ENCODE peak calls at places on chromosome 19, in seven cellular contexts. One of them, this sample, is unnamed.

GRCh38 chr19:10135551-10136334 is 16.0 kb upstream of the EIF3G start:
- DNase-seq in BJ: no peak
- DNase-seq in hepatocyte: no peak
- DNase-seq in psoas muscle: no peak
- DNase-seq in CD8-positive, alpha-beta T cell: no peak
- DNase-seq in HFF-Myc: no peak
- DNase-seq in GM20000: no peak
- DNase-seq in this sample: peak; percentile 10

GRCh38 chr19:1648156-1648925 is 4.1 kb downstream of the TCF3 start:
- DNase-seq in HFF-Myc: no peak
- DNase-seq in psoas muscle: no peak
- DNase-seq in hepatocyte: no peak
- DNase-seq in BJ: no peak
- DNase-seq in CD8-positive, alpha-beta T cell: no peak
- DNase-seq in GM20000: peak; percentile 90
- DNase-seq in this sample: no peak

GRCh38 chr19:35265126-35265995 is 3.4 kb upstream of the USF2 start:
- DNase-seq in psoas muscle: peak; percentile 68
- DNase-seq in HFF-Myc: no peak
- DNase-seq in CD8-positive, alpha-beta T cell: no peak
- DNase-seq in BJ: no peak
- DNase-seq in hepatocyte: no peak
- DNase-seq in GM20000: no peak
- DNase-seq in this sample: no peak

GRCh38 chr19:58291943-58292342 is 13.2 kb downstream of the ZNF8 start:
- DNase-seq in HFF-Myc: no peak
- DNase-seq in psoas muscle: no peak
- DNase-seq in GM20000: no peak
- DNase-seq in CD8-positive, alpha-beta T cell: no peak
- DNase-seq in hepatocyte: no peak
- DNase-seq in BJ: no peak
- DNase-seq in this sample: no peak

GRCh38 chr19:58145849-58146248 is 4.7 kb downstream of the ZNF329 start:
- DNase-seq in psoas muscle: no peak
- DNase-seq in BJ: no peak
- DNase-seq in hepatocyte: no peak
- DNase-seq in GM20000: no peak
- DNase-seq in HFF-Myc: no peak
- DNase-seq in CD8-positive, alpha-beta T cell: no peak
- DNase-seq in this sample: no peak

GRCh38 chr19:46849610-46850009 is 1.0 kb downstream of the AP2S1 start:
- DNase-seq in hepatocyte: no peak
- DNase-seq in psoas muscle: no peak
- DNase-seq in BJ: no peak
- DNase-seq in GM20000: no peak
- DNase-seq in HFF-Myc: no peak
- DNase-seq in CD8-positive, alpha-beta T cell: no peak
- DNase-seq in this sample: no peak

GRCh38 chr19:7790416-7790815 is 27.4 kb downstream of the CLEC4M start:
- DNase-seq in GM20000: no peak
- DNase-seq in BJ: no peak
- DNase-seq in psoas muscle: no peak
- DNase-seq in hepatocyte: no peak
- DNase-seq in HFF-Myc: no peak
- DNase-seq in CD8-positive, alpha-beta T cell: no peak
- DNase-seq in this sample: no peak

GRCh38 chr19:34838753-34839431 is 65.9 kb upstream of the ZNF599 start:
- DNase-seq in hepatocyte: peak; percentile 71
- DNase-seq in HFF-Myc: no peak
- DNase-seq in GM20000: no peak
- DNase-seq in CD8-positive, alpha-beta T cell: no peak
- DNase-seq in psoas muscle: no peak
- DNase-seq in BJ: no peak
- DNase-seq in this sample: no peak

GRCh38 chr19:6663236-6664187 is 6.4 kb downstream of the TNFSF14 start:
- DNase-seq in CD8-positive, alpha-beta T cell: no peak
- DNase-seq in hepatocyte: no peak
- DNase-seq in HFF-Myc: no peak
- DNase-seq in BJ: no peak
- DNase-seq in GM20000: no peak
- DNase-seq in psoas muscle: no peak
- DNase-seq in this sample: no peak

GRCh38 chr19:58585442-58586130 is 12.5 kb upstream of the MZF1 start:
- DNase-seq in hepatocyte: no peak
- DNase-seq in BJ: no peak
- DNase-seq in GM20000: no peak
- DNase-seq in HFF-Myc: no peak
- DNase-seq in psoas muscle: no peak
- DNase-seq in CD8-positive, alpha-beta T cell: no peak
- DNase-seq in this sample: no peak

GRCh38 chr19:50205681-50206138 is 2.3 kb downstream of the MYH14 start:
- DNase-seq in HFF-Myc: no peak
- DNase-seq in psoas muscle: no peak
- DNase-seq in hepatocyte: peak; percentile 75
- DNase-seq in GM20000: no peak
- DNase-seq in CD8-positive, alpha-beta T cell: no peak
- DNase-seq in BJ: no peak
- DNase-seq in this sample: no peak

GRCh38 chr19:4534836-4535658 is at the start of gene PLIN5:
- DNase-seq in hepatocyte: peak; percentile 85
- DNase-seq in CD8-positive, alpha-beta T cell: peak; percentile 23
- DNase-seq in GM20000: peak; percentile 72
- DNase-seq in BJ: no peak
- DNase-seq in psoas muscle: peak; percentile 95
- DNase-seq in HFF-Myc: peak; percentile 40
- DNase-seq in this sample: peak; percentile 97

GRCh38 chr19:38975861-38976271 is 324 bp upstream of the FBXO17 start:
- DNase-seq in HFF-Myc: no peak
- DNase-seq in GM20000: no peak
- DNase-seq in psoas muscle: no peak
- DNase-seq in hepatocyte: peak; percentile 70
- DNase-seq in BJ: no peak
- DNase-seq in CD8-positive, alpha-beta T cell: no peak
- DNase-seq in this sample: no peak

GRCh38 chr19:9324584-9324962 is 594 bp downstream of the ZNF559 start:
- DNase-seq in BJ: no peak
- DNase-seq in CD8-positive, alpha-beta T cell: no peak
- DNase-seq in hepatocyte: no peak
- DNase-seq in HFF-Myc: no peak
- DNase-seq in psoas muscle: no peak
- DNase-seq in GM20000: peak; percentile 16
- DNase-seq in this sample: no peak

GRCh38 chr19:28988066-28988465 is 224.9 kb downstream of the UQCRFS1 start:
- DNase-seq in psoas muscle: no peak
- DNase-seq in BJ: no peak
- DNase-seq in CD8-positive, alpha-beta T cell: no peak
- DNase-seq in GM20000: no peak
- DNase-seq in HFF-Myc: no peak
- DNase-seq in hepatocyte: no peak
- DNase-seq in this sample: no peak

GRCh38 chr19:4379383-4380253 is 20.7 kb downstream of the SH3GL1 start:
- DNase-seq in hepatocyte: no peak
- DNase-seq in GM20000: peak; percentile 55
- DNase-seq in CD8-positive, alpha-beta T cell: no peak
- DNase-seq in HFF-Myc: no peak
- DNase-seq in BJ: no peak
- DNase-seq in psoas muscle: peak; percentile 93
- DNase-seq in this sample: no peak

GRCh38 chr19:46112527-46112926 is 12.0 kb downstream of the IGFL3 start:
- DNase-seq in CD8-positive, alpha-beta T cell: no peak
- DNase-seq in hepatocyte: no peak
- DNase-seq in psoas muscle: no peak
- DNase-seq in HFF-Myc: no peak
- DNase-seq in BJ: no peak
- DNase-seq in GM20000: no peak
- DNase-seq in this sample: no peak

GRCh38 chr19:7751157-7751783 is 3.9 kb upstream of the CD209 start:
- DNase-seq in hepatocyte: no peak
- DNase-seq in HFF-Myc: no peak
- DNase-seq in CD8-positive, alpha-beta T cell: no peak
- DNase-seq in psoas muscle: no peak
- DNase-seq in GM20000: no peak
- DNase-seq in BJ: no peak
- DNase-seq in this sample: no peak

GRCh38 chr19:40570313-40571004 is 6.2 kb upstream of the SHKBP1 start:
- DNase-seq in GM20000: peak; percentile 99
- DNase-seq in BJ: peak; percentile 97
- DNase-seq in psoas muscle: peak; percentile 100
- DNase-seq in CD8-positive, alpha-beta T cell: peak; percentile 91
- DNase-seq in hepatocyte: peak; percentile 100
- DNase-seq in HFF-Myc: peak; percentile 96
- DNase-seq in this sample: no peak
- TF ChIP-seq CTCF in GM20000: no peak
- TF ChIP-seq CTCF in BJ: peak; percentile 66
- TF ChIP-seq CTCF in psoas muscle: peak; percentile 22
- TF ChIP-seq CTCF in CD8-positive, alpha-beta T cell: no peak
- TF ChIP-seq CTCF in hepatocyte: no peak
- TF ChIP-seq CTCF in HFF-Myc: no peak
- TF ChIP-seq CTCF in this sample: no peak

GRCh38 chr19:55642153-55643002 is 1.1 kb upstream of the ZNF581 start:
- DNase-seq in BJ: no peak
- DNase-seq in psoas muscle: no peak
- DNase-seq in GM20000: no peak
- DNase-seq in HFF-Myc: no peak
- DNase-seq in hepatocyte: no peak
- DNase-seq in CD8-positive, alpha-beta T cell: no peak
- DNase-seq in this sample: no peak

GRCh38 chr19:55640577-55641375 is at the start of gene ZNF580:
- DNase-seq in hepatocyte: peak; percentile 83
- DNase-seq in GM20000: peak; percentile 81
- DNase-seq in BJ: no peak
- DNase-seq in psoas muscle: peak; percentile 86
- DNase-seq in CD8-positive, alpha-beta T cell: no peak
- DNase-seq in HFF-Myc: no peak
- DNase-seq in this sample: peak; percentile 79

GRCh38 chr19:55638864-55639359 is 1.9 kb upstream of the ZNF580 start:
- DNase-seq in HFF-Myc: no peak
- DNase-seq in BJ: no peak
- DNase-seq in hepatocyte: no peak
- DNase-seq in GM20000: no peak
- DNase-seq in psoas muscle: peak; percentile 70
- DNase-seq in CD8-positive, alpha-beta T cell: no peak
- DNase-seq in this sample: no peak

GRCh38 chr19:55641376-55642152 is 762 bp downstream of the ZNF580 start:
- DNase-seq in hepatocyte: no peak
- DNase-seq in HFF-Myc: no peak
- DNase-seq in BJ: no peak
- DNase-seq in psoas muscle: no peak
- DNase-seq in CD8-positive, alpha-beta T cell: no peak
- DNase-seq in GM20000: peak; percentile 62
- DNase-seq in this sample: no peak

DNA sequence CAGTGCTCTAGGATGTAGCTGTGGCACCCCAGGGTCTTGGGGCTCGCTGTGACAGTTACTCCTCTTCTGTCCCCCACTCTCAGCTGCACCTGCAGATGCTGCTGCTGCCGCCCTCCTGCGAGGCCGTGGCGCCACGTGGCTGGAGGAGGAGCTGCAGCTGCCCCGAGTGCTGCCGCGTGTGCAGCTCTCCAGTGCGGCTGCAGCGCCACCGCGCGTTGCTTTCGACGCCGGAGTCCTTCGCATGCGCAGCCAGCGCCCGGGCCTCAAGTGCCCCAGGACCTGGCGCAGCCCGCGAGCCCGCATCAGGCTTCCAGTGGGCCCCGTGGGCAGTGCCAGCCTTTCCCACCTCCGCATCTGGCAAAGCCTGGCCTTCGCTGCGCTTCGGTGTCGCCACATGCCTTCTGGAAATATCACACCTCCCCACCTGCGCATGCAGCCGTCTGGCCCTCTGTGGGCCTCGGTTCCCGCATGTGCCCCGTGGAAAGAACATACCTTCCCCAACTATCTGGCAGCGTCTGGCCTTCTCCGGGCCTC is 692 bp upstream of the ZNF580 start:
- DNase-seq in HFF-Myc: no peak
- DNase-seq in CD8-positive, alpha-beta T cell: peak; percentile 59
- DNase-seq in psoas muscle: peak; percentile 89
- DNase-seq in BJ: no peak
- DNase-seq in hepatocyte: no peak
- DNase-seq in GM20000: peak; percentile 73
- DNase-seq in this sample: no peak
- TF ChIP-seq CTCF in HFF-Myc: peak; percentile 53
- TF ChIP-seq CTCF in CD8-positive, alpha-beta T cell: peak; percentile 70
- TF ChIP-seq CTCF in psoas muscle: peak; percentile 45
- TF ChIP-seq CTCF in BJ: peak; percentile 60
- TF ChIP-seq CTCF in hepatocyte: peak; percentile 14
- TF ChIP-seq CTCF in GM20000: peak; percentile 68
- TF ChIP-seq CTCF in this sample: peak; percentile 61

GRCh38 chr19:3229346-3229743 is 4.9 kb downstream of the CELF5 start:
- DNase-seq in HFF-Myc: no peak
- DNase-seq in BJ: no peak
- DNase-seq in hepatocyte: no peak
- DNase-seq in GM20000: no peak
- DNase-seq in CD8-positive, alpha-beta T cell: no peak
- DNase-seq in psoas muscle: no peak
- DNase-seq in this sample: no peak

GRCh38 chr19:3233831-3234230 is 9.4 kb downstream of the CELF5 start:
- DNase-seq in psoas muscle: no peak
- DNase-seq in hepatocyte: no peak
- DNase-seq in CD8-positive, alpha-beta T cell: no peak
- DNase-seq in BJ: no peak
- DNase-seq in HFF-Myc: no peak
- DNase-seq in GM20000: no peak
- DNase-seq in this sample: no peak

GRCh38 chr19:3229888-3230496 is 5.5 kb downstream of the CELF5 start:
- DNase-seq in HFF-Myc: no peak
- DNase-seq in GM20000: no peak
- DNase-seq in hepatocyte: no peak
- DNase-seq in psoas muscle: no peak
- DNase-seq in CD8-positive, alpha-beta T cell: no peak
- DNase-seq in BJ: no peak
- DNase-seq in this sample: no peak

GRCh38 chr19:3233116-3233515 is 8.7 kb downstream of the CELF5 start:
- DNase-seq in CD8-positive, alpha-beta T cell: no peak
- DNase-seq in psoas muscle: no peak
- DNase-seq in HFF-Myc: no peak
- DNase-seq in GM20000: no peak
- DNase-seq in BJ: no peak
- DNase-seq in hepatocyte: no peak
- DNase-seq in this sample: no peak

DNA sequence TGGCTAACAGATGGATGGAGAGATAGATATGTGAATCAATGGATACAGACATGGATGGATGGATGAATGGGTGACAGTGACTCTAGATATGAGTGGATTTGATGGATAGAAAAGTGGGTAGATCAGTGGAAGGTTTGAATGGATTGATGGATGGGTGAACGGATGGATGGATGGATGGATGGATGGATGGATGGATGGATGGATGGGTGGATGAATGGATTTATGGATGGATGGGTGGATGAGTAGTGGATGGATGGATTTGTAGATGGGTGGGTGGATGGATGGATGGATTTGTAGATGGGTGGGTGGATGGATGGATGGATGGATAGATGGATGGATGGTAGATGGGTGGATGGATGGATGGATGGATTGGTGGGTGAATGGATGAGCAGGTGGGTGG is 6.8 kb downstream of the CELF5 start:
- DNase-seq in HFF-Myc: no peak
- DNase-seq in GM20000: no peak
- DNase-seq in BJ: no peak
- DNase-seq in CD8-positive, alpha-beta T cell: no peak
- DNase-seq in psoas muscle: no peak
- DNase-seq in hepatocyte: no peak
- DNase-seq in this sample: no peak
- TF ChIP-seq CTCF in HFF-Myc: no peak
- TF ChIP-seq CTCF in GM20000: no peak
- TF ChIP-seq CTCF in BJ: no peak
- TF ChIP-seq CTCF in CD8-positive, alpha-beta T cell: no peak
- TF ChIP-seq CTCF in psoas muscle: no peak
- TF ChIP-seq CTCF in hepatocyte: no peak
- TF ChIP-seq CTCF in this sample: no peak

GRCh38 chr19:49127674-49128544 is 8.6 kb downstream of the PPFIA3 start:
- DNase-seq in HFF-Myc: peak; percentile 83
- DNase-seq in hepatocyte: peak; percentile 98
- DNase-seq in GM20000: peak; percentile 99
- DNase-seq in CD8-positive, alpha-beta T cell: peak; percentile 90
- DNase-seq in psoas muscle: peak; percentile 98
- DNase-seq in BJ: peak; percentile 77
- DNase-seq in this sample: peak; percentile 94
- TF ChIP-seq CTCF in HFF-Myc: no peak
- TF ChIP-seq CTCF in hepatocyte: no peak
- TF ChIP-seq CTCF in GM20000: no peak
- TF ChIP-seq CTCF in CD8-positive, alpha-beta T cell: no peak
- TF ChIP-seq CTCF in psoas muscle: no peak
- TF ChIP-seq CTCF in BJ: peak; percentile 20
- TF ChIP-seq CTCF in this sample: no peak